ENCODE peak calls at places on chromosomes 6 and 20, in seven cellular contexts. B is PC-3, D is fibroblast of the aortic adventitia, J is foreskin fibroblast, Z is BJ, W is upper lobe of left lung, U is astrocyte of the cerebellum. X is an unnamed sample.

GRCh38 chr6:158840465-158840864 is 21.3 kb upstream of the EZR start:
- DNase-seq in W (no peak), J (no peak), D (no peak), B (no peak), Z (no peak), U (no peak), X (no peak)

GRCh38 chr6:158751842-158752424 is 67.2 kb downstream of the EZR start:
- DNase-seq in J (no peak), Z (no peak), U (no peak), B (no peak), W (no peak), D (no peak), X (no peak)

GRCh38 chr6:43263314-43264178 is 20.3 kb downstream of the TTBK1 start:
- DNase-seq in J (peak), B (peak), U (peak), W (peak), Z (no peak), D (peak), X (peak)

GRCh38 chr6:74087898-74088297 is 391.9 kb downstream of the CD109 start:
- DNase-seq in U (no peak), J (peak), Z (no peak), D (peak), B (peak), W (no peak), X (peak)

GRCh38 chr20:47330933-47331708 is 25.4 kb downstream of the ZMYND8 start:
- DNase-seq in Z (no peak), B (peak), W (no peak), U (no peak), J (peak), D (peak), X (peak)

GRCh38 chr20:34165246-34165645 is 53.2 kb upstream of the EIF2S2 start:
- DNase-seq in U (no peak), J (no peak), D (no peak), B (no peak), Z (no peak), W (no peak), X (no peak)

GRCh38 chr6:72410769-72411168 is 211.1 kb upstream of the KCNQ5 start:
- DNase-seq in B (no peak), J (no peak), U (no peak), W (no peak), D (no peak), Z (no peak), X (no peak)

GRCh38 chr20:14963262-14963663 is 625.9 kb upstream of the FLRT3 start:
- DNase-seq in W (no peak), J (peak), D (peak), Z (no peak), B (peak), U (no peak), X (peak)

GRCh38 chr20:35296101-35296554 is 3.9 kb upstream of the FAM83C start:
- DNase-seq in B (no peak), Z (no peak), D (no peak), W (no peak), U (no peak), J (no peak), X (no peak)

GRCh38 chr6:136547336-136547735 is 2.9 kb downstream of the MAP7 start:
- DNase-seq in B (peak), Z (peak), W (no peak), D (peak), J (peak), U (peak), X (peak)

GRCh38 chr6:164370773-164371172 is 938.6 kb downstream of the C6orf118 start:
- DNase-seq in Z (no peak), U (no peak), B (peak), D (peak), W (no peak), J (no peak), X (peak)

GRCh38 chr6:152154559-152155356 is 347.3 kb downstream of the ESR1 start:
- DNase-seq in J (no peak), Z (no peak), D (no peak), U (no peak), W (no peak), B (no peak), X (no peak)

GRCh38 chr6:72873438-72873837 is 251.6 kb downstream of the KCNQ5 start:
- DNase-seq in U (no peak), D (no peak), B (no peak), Z (no peak), W (no peak), J (no peak), X (no peak)

GRCh38 chr6:157235600-157236039 is 87.7 kb downstream of the TMEM242 start:
- DNase-seq in U (no peak), D (peak), B (no peak), W (peak), J (peak), Z (no peak), X (peak)

GRCh38 chr20:63942250-63943006 is 13.8 kb downstream of the UCKL1 start:
- DNase-seq in U (no peak), J (no peak), W (peak), Z (no peak), D (no peak), B (no peak), X (peak)

GRCh38 chr6:44254957-44255808 is 2.1 kb downstream of the SLC35B2 start:
- DNase-seq in Z (no peak), U (no peak), D (no peak), J (no peak), B (peak), W (no peak), X (no peak)

GRCh38 chr20:63009988-63010769 is 3.4 kb upstream of the BHLHE23 start:
- DNase-seq in B (no peak), D (peak), J (no peak), Z (no peak), W (no peak), U (no peak), X (no peak)

GRCh38 chr6:18241208-18241836 is 23.0 kb downstream of the DEK start:
- DNase-seq in U (no peak), D (peak), B (peak), J (no peak), W (no peak), Z (no peak), X (no peak)

GRCh38 chr20:13262701-13263335 is 41.7 kb downstream of the ISM1 start:
- DNase-seq in W (no peak), U (no peak), Z (no peak), D (no peak), B (peak), J (no peak), X (no peak)

GRCh38 chr20:35311409-35311808 is 19.2 kb upstream of the FAM83C start:
- DNase-seq in Z (no peak), U (no peak), D (peak), B (peak), W (no peak), J (peak), X (peak)

DNA sequence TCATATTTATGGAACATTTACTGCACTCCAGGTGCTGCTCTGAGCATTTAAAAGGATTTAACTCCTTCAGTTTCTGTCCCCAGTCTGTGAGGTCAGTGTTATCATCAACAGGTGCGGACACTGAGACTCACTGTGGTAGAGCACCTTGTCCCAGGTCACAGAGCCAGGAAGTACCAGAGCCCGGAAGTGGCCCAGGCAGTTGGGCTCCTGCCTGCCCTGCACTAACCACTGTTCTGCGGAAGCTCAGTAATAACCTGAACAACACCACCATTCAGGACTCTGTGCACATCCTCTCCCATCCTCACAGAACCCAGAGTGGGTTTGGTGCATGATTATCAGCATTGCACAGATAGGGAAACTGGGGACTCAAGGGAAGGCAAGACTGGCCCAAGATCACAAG is 16.8 kb upstream of the SIRPG start:
- DNase-seq in U (no peak), J (no peak), B (no peak), W (no peak), D (no peak), Z (no peak), X (no peak)
- H3K4me3 ChIP-seq in U (no peak), J (no peak), B (no peak), W (no peak), D (no peak), Z (no peak), X (no peak)

GRCh38 chr20:49483706-49484101 is 1.2 kb upstream of the KCNB1 start:
- DNase-seq in W (no peak), B (no peak), J (no peak), Z (no peak), D (no peak), U (no peak), X (no peak)

GRCh38 chr20:49481116-49481515 is 1.4 kb downstream of the KCNB1 start:
- DNase-seq in Z (no peak), W (no peak), B (no peak), J (no peak), U (no peak), D (no peak), X (no peak)

GRCh38 chr20:49482173-49482572 is 295 bp downstream of the KCNB1 start:
- DNase-seq in W (no peak), D (no peak), B (no peak), U (no peak), J (no peak), Z (no peak), X (no peak)

GRCh38 chr20:49483018-49483705 is 694 bp upstream of the KCNB1 start:
- DNase-seq in B (no peak), U (no peak), D (no peak), Z (no peak), J (no peak), W (no peak), X (no peak)

GRCh38 chr20:49482621-49483017 is at the start of gene KCNB1:
- DNase-seq in Z (no peak), U (no peak), W (peak), J (peak), B (peak), D (peak), X (peak)
- TF ChIP-seq CTCF in Z (no peak), U (no peak), W (peak), J (no peak), B (no peak), D (no peak), X (no peak)

GRCh38 chr20:31716818-31717477 is 5.7 kb downstream of the BCL2L1 start:
- DNase-seq in B (no peak), U (no peak), J (no peak), W (no peak), D (no peak), Z (no peak), X (no peak)

GRCh38 chr20:31719644-31720485 is 2.8 kb downstream of the BCL2L1 start:
- DNase-seq in J (no peak), D (peak), Z (no peak), W (no peak), U (no peak), B (peak), X (no peak)

GRCh38 chr20:31717478-31717946 is 5.2 kb downstream of the BCL2L1 start:
- DNase-seq in B (no peak), J (no peak), U (no peak), W (no peak), D (no peak), Z (no peak), X (no peak)

GRCh38 chr20:31720486-31721407 is 1.9 kb downstream of the BCL2L1 start:
- DNase-seq in Z (no peak), U (no peak), B (peak), W (no peak), D (no peak), J (no peak), X (no peak)

DNA sequence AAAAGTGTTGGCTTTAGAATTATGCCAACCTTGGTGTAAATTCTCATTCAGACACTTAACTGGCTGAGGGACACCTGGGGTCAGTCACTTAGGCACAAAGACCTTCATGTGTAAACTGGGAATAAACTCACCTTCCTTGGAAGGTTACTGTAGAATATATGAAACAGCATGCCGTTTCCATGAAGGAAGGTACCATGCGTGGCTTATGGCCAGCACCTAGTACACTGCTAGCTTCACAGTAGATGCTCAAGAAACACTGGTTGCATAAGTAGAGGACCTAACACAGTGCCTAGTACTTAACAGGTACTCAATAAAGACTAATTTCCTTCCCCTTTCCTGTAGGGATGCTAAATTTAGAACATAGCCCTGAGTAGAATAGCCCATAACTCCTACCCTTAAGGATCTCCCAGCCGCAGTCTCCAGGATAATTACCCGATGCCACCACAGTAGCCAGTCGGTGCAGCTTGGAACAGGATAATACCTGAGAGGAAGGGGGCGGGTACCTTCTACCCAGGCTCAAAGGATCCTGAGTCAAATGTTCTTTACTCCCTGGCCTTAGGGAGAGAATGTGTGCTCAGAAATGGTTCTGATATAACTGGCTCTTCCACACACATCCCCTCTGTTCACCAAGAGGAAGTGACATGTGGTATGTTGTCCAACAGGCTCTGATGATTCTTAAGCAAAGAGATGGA is 3.6 kb downstream of the BCL2L1 start:
- DNase-seq in Z (no peak), J (no peak), U (no peak), B (peak), W (peak), D (no peak), X (no peak)
- H3K4me3 ChIP-seq in Z (no peak), J (peak), U (peak), B (peak), W (peak), D (peak), X (peak)

GRCh38 chr6:30238178-30238795 is 25.1 kb upstream of the TRIM26 start:
- DNase-seq in J (no peak), B (peak), W (no peak), Z (no peak), D (peak), U (no peak), X (peak)
- TF ChIP-seq CTCF in J (peak), B (peak), W (no peak), Z (peak), D (peak), U (peak), X (peak)

DNA sequence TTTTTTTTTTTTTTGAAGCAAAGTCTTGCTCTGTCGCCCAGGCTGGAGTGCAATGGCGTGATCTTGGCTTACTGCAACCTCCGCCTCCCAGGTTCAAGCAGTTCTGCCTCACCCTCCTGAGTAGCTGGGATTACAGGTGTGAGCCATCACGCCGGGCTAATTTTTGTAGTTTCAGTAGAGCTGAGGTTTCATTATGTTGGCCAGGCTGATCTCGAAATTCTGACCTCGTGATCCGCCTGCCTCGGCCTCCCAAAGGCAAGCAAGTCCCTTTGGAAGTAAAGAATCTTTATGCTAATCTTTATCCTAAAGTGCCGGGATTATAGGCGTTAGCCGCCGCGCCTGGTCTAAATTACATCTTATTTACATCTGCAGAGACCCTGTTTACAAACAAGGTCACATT is 1.5 kb downstream of the PSMG4 start:
- DNase-seq in U (no peak), D (no peak), B (no peak), Z (no peak), J (no peak), W (no peak), X (no peak)
- H3K4me3 ChIP-seq in U (peak), D (peak), B (peak), Z (no peak), J (no peak), W (no peak), X (no peak)

DNA sequence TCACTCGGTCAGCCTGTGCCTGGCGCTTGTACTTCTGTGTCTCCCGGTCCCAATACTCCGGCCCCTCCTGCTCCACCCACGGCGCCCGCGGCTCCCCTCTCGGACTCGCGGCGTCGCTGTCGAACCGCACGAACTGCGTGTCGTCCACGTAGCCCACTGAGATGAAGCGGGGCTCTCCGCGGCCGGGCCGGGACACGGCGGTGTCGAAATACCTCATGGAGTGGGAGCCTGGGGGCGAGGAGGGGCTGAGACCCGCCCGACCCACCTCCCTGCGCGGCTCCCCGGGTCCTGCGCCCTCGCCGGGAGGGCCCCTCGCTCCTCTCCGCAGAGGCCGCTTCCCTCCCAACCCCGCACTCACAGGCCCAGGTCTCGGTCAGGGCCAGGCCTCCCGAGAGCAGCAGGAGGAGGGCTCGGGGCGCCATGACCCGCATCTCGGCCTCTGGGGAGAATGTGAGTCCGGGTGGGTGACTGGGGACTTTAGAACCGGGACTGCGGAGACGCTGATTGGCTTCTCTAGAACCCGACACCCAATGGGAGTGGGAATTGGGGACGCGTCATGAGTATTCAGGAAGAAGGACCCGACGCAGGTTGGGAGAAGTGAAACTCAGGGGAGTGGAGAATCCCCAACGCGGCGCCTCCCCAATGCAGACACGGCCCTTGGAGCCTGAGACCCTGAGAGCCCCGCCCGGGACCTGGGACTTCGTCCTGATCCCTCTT is at the start of gene HLA-C:
- DNase-seq in D (peak), U (peak), J (peak), W (peak), Z (peak), B (peak), X (peak)
- TF ChIP-seq CTCF in D (peak), U (peak), J (no peak), W (no peak), Z (peak), B (no peak), X (peak)

DNA sequence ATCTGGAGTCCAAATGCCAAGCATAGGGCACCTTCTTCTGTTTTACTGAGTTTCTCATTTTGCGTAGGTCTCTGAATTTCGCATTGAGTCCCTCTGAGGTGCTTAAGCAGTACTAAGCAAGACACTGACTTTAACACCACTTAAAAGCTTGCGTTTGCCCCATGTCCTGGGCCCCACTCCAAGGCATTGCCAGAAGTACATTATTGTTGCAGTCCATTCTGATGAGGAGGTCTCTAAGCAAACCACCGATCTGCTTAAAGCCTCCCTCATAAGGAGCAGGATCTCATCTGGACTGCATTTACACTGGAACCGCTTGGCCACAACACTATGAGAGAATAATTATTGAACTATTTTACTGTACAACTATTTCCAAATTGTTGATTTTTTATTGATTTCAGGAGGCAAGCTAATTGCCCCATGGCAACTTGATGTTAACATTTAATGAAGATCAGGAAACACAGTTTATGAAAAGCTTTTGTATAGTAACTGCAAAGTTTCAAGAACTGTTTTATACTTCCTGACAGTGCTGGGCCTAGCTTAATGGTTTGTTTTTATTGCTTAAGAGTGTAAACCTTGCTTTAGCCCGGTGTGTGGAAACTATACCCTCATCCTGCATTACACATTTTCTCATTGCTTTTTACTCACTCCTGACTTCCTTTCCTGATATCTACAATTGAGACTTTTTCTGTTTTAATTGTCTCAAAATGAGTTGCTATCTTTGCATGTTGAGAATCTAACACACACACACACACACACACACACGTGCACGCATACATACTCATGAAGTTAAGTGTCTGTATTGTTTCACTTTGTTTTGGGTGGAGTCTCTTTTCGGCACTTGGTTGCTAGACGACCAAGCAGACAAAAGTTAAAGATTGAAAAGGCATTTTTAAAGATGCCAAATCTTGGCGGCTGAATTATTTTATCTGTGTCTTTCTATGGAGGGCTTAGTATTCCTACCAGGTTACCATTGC is 16.6 kb downstream of the BMP2 start:
- DNase-seq in U (peak), Z (peak), W (peak), J (no peak), B (no peak), D (peak), X (peak)
- H3K4me3 ChIP-seq in U (no peak), Z (no peak), W (no peak), J (no peak), B (no peak), D (no peak), X (no peak)

DNA sequence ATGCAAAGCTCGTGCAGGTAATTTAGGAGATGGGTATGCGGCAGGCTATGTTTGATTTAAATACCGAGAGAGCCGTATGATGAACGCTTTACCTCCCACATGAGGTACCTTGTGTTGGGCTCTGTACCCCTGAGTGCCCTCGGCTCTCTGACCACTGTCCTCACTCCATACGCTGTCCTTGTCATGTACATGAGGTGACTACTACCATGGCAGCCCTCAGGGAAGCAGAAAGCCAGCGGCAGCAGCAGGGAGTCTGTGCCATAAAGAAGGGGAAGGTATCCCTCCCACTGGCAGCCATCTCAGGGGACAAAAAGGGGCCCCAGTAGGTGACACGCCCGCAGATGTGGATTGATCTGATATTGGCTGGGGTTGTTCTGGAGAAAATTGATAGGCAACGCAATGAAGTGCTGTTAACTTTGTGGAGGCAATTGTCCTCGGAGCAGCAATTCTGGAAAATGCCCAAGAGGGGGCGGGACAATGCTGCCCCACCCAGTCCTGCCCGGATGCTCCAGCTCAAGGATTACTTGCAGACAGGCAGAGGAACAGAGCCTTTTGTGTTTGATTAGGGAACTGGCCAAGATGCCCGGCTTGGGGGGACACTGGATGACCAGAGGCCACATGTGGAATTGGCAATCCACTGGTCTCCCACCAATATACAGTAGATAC is 38.0 kb upstream of the HSF2 start:
- DNase-seq in Z (no peak), J (no peak), W (no peak), D (no peak), U (no peak), B (no peak), X (no peak)
- TF ChIP-seq CTCF in Z (no peak), J (no peak), W (no peak), D (no peak), U (no peak), B (no peak), X (no peak)

GRCh38 chr6:1382883-1383728 is 6.3 kb upstream of the FOXF2 start:
- DNase-seq in B (no peak), W (no peak), J (no peak), Z (no peak), D (no peak), U (no peak), X (no peak)
- H3K4me3 ChIP-seq in B (no peak), W (no peak), J (peak), Z (no peak), D (no peak), U (no peak), X (no peak)

X was measured in cardiac fibroblast.